ENCODE peak calls at places on chromosomes 6 and 20, in ten cellular contexts. R, N, F, A, W, H, C, V, B and Z are unnamed samples. For H3K36me3 and H3K4me1, the result is how much of the 10 kb centered on the place peaks cover.

GRCh38 chr6:154672086-154672485 is 61.1 kb upstream of the SCAF8 start:
- DNase-seq in B (no peak), H (no peak), A (no peak), V (no peak), N (no peak), R (no peak), C (no peak), F (no peak), W (no peak), Z (no peak)

GRCh38 chr6:134768936-134769335 is 181.0 kb downstream of the ALDH8A1 start:
- DNase-seq in W (no peak), V (no peak), B (no peak), N (no peak), R (no peak), H (no peak), F (no peak), C (no peak), A (no peak), Z (no peak)

GRCh38 chr6:101597711-101598110 is 204.2 kb downstream of the GRIK2 start:
- DNase-seq in H (peak), V (no peak), B (no peak), F (no peak), N (no peak), W (no peak), C (no peak), R (no peak), A (no peak), Z (no peak)

GRCh38 chr6:137810554-137811120 is 56.4 kb upstream of the TNFAIP3 start:
- DNase-seq in A (no peak), N (no peak), R (no peak), W (no peak), C (no peak), H (no peak), V (no peak), F (no peak), B (no peak), Z (no peak)

GRCh38 chr6:155154158-155154830 is 109.5 kb upstream of the CLDN20 start:
- DNase-seq in C (no peak), N (peak), V (no peak), W (peak), B (peak), H (peak), A (peak), R (no peak), F (no peak), Z (no peak)

GRCh38 chr6:5422321-5422915 is 161.1 kb downstream of the FARS2 start:
- DNase-seq in C (no peak), A (peak), B (peak), R (no peak), W (peak), V (no peak), N (no peak), F (peak), H (peak), Z (peak)

GRCh38 chr6:129184808-129185366 is 301.9 kb downstream of the LAMA2 start:
- DNase-seq in W (no peak), V (no peak), C (no peak), R (no peak), N (no peak), H (peak), B (no peak), A (no peak), F (no peak), Z (no peak)

GRCh38 chr6:41588083-41588482 is 41.9 kb downstream of the FOXP4 start:
- DNase-seq in V (no peak), A (no peak), F (no peak), B (no peak), R (no peak), H (no peak), W (peak), N (no peak), C (no peak), Z (no peak)

GRCh38 chr6:69019832-69020231 is 384.8 kb downstream of the ADGRB3 start:
- DNase-seq in H (peak), R (no peak), B (no peak), N (no peak), W (no peak), V (no peak), F (no peak), A (peak), C (no peak), Z (no peak)
- H3K4me3 ChIP-seq in H (no peak), R (no peak), B (no peak), N (no peak), W (no peak), V (no peak), F (no peak), A (no peak), C (no peak), Z (no peak)

GRCh38 chr6:118912646-118913045 is 18.7 kb downstream of the ASF1A start:
- DNase-seq in A (no peak), V (no peak), B (no peak), C (no peak), N (no peak), F (no peak), R (no peak), W (no peak), H (no peak), Z (no peak)

GRCh38 chr6:118908441-118908840 is 14.5 kb downstream of the ASF1A start:
- DNase-seq in V (no peak), R (no peak), F (no peak), W (no peak), B (no peak), H (peak), N (no peak), A (no peak), C (no peak), Z (no peak)

GRCh38 chr6:118914598-118914997 is 20.4 kb downstream of the MCM9 start:
- DNase-seq in N (no peak), W (no peak), A (no peak), F (no peak), V (no peak), C (no peak), R (no peak), B (no peak), H (no peak), Z (no peak)

GRCh38 chr6:118917550-118918321 is 17.2 kb downstream of the MCM9 start:
- DNase-seq in V (no peak), H (no peak), R (no peak), A (no peak), B (no peak), N (no peak), C (no peak), W (no peak), F (no peak), Z (no peak)

DNA sequence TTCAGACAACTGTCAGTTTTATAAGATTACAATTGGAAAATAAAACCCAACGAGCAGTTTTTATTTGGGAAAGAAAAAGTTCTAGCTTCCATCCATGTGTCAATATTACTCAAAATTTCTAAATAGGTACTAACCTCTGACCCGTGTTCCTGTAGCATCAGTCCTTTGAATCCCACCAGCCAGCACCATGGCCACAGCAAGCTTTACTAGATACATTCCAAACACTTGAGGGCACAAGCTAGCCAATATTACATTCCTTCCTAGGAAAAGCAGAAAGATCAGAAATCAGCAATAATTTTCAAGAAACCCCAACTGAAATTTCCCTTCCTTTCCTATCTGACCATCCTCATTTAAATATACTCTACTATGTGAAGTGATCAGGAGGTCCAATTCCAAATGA is 19.2 kb downstream of the ASF1A start:
- DNase-seq in V (no peak), H (no peak), C (no peak), A (no peak), R (no peak), F (no peak), N (no peak), W (no peak), B (no peak), Z (no peak)
- H3K36me3 ChIP-seq in V (half or more), H (under half), C (half or more), A (under half), R (half or more), F (half or more), N (under half), W (under half), B (under half), Z (half or more)

DNA sequence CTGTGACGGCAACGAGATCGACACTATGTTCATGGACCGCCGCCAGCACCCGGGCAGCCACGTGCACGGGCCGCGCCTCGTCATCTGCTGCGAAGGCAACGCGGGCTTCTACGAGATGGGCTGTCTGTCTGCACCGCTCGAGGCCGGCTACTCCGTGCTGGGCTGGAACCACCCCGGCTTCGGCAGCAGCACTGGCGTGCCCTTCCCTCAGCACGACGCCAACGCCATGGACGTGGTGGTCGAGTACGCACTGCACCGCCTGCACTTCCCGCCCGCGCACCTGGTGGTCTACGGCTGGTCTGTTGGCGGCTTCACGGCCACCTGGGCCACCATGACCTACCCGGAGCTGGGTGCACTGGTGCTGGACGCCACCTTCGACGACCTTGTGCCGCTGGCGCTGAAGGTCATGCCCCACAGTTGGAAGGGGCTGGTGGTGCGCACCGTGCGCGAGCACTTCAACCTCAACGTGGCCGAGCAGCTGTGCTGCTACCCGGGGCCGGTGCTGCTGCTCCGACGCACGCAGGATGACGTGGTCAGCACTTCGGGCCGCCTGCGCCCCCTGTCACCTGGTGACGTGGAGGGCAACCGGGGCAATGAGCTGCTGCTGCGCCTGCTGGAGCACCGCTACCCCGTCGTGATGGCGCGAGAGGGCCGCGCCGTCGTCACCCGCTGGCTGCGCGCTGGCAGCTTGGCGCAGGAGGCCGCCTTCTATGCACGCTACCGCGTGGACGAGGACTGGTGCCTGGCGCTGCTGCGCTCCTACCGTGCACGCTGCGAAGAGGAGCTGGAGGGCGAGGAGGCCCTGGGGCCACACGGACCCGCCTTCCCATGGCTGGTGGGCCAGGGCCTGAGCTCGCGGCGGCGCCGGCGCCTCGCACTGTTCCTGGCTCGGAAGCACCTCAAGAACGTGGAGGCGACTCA is 943 bp downstream of the ABHD16B start:
- DNase-seq in C (no peak), W (no peak), N (no peak), F (no peak), H (no peak), A (no peak), V (peak), R (no peak), B (no peak), Z (no peak)
- H3K4me1 ChIP-seq in C (under half), W (under half), N (under half), F (half or more), H (under half), A (under half), V (under half), R (under half), B (under half), Z (under half)

DNA sequence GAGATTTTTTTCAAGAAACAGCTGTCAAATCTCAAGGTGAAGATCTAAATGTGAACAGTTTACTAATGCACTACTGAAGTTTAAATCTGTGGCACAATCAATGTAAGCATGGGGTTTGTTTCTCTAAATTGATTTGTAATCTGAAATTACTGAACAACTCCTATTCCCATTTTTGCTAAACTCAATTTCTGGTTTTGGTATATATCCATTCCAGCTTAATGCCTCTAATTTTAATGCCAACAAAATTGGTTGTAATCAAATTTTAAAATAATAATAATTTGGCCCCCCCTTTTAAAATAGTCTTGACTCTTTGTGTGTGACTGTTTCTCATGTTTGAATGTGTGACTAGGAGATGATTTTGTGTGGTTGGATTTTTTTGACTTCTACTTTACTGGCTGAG is 4.0 kb downstream of the PNRC1 start:
- DNase-seq in C (no peak), V (no peak), F (no peak), W (no peak), R (no peak), B (no peak), N (no peak), A (no peak), H (no peak), Z (no peak)
- H3K4me3 ChIP-seq in C (peak), V (no peak), F (peak), W (no peak), R (peak), B (no peak), N (no peak), A (no peak), H (no peak), Z (no peak)

GRCh38 chr20:37225146-37225545 is 36.5 kb downstream of the GHRH start:
- DNase-seq in H (no peak), A (no peak), V (peak), C (no peak), N (no peak), B (no peak), R (no peak), F (peak), W (no peak), Z (no peak)

GRCh38 chr20:37220796-37221195 is 40.8 kb downstream of the GHRH start:
- DNase-seq in F (no peak), B (peak), W (no peak), V (no peak), N (no peak), A (no peak), R (no peak), H (no peak), C (no peak), Z (no peak)

GRCh38 chr20:37220255-37220654 is 40.9 kb upstream of the MROH8 start:
- DNase-seq in B (no peak), N (no peak), R (no peak), V (no peak), A (no peak), F (no peak), W (no peak), C (no peak), H (no peak), Z (no peak)

GRCh38 chr20:37223053-37223452 is 38.6 kb downstream of the GHRH start:
- DNase-seq in V (no peak), B (peak), W (no peak), R (no peak), F (no peak), H (peak), N (no peak), A (no peak), C (no peak), Z (no peak)

GRCh38 chr20:37222086-37222485 is 39.5 kb downstream of the GHRH start:
- DNase-seq in B (no peak), N (no peak), F (no peak), W (no peak), R (no peak), A (no peak), C (no peak), V (no peak), H (no peak), Z (no peak)
- H3K36me3 ChIP-seq in B (under half), N (under half), F (half or more), W (half or more), R (half or more), A (under half), C (half or more), V (half or more), H (under half), Z (half or more)